ENCODE peak calls at places on chromosomes 3 and 15, in six cellular contexts. One of them, this sample, is unnamed.

GRCh38 chr3:183306798-183307671 is 54.0 kb downstream of the B3GNT5 start:
- DNase-seq in cardiac muscle cell: peak; percentile 70
- DNase-seq in astrocyte: peak; percentile 78
- DNase-seq in endothelial cell of umbilical vein: no peak
- DNase-seq in brain microvascular endothelial cell: peak; percentile 79
- DNase-seq in CD8-positive, alpha-beta T cell: no peak
- DNase-seq in this sample: peak; percentile 77

GRCh38 chr3:50323614-50324199 is 1.2 kb upstream of the HYAL2 start:
- DNase-seq in cardiac muscle cell: no peak
- DNase-seq in astrocyte: no peak
- DNase-seq in endothelial cell of umbilical vein: peak; percentile 95
- DNase-seq in brain microvascular endothelial cell: no peak
- DNase-seq in CD8-positive, alpha-beta T cell: no peak
- DNase-seq in this sample: no peak

GRCh38 chr3:51968175-51968681 is 974 bp upstream of the PCBP4 start:
- DNase-seq in cardiac muscle cell: peak; percentile 57
- DNase-seq in astrocyte: no peak
- DNase-seq in endothelial cell of umbilical vein: no peak
- DNase-seq in brain microvascular endothelial cell: no peak
- DNase-seq in CD8-positive, alpha-beta T cell: no peak
- DNase-seq in this sample: no peak

GRCh38 chr15:61558172-61559146 is 329.4 kb upstream of the RORA start:
- DNase-seq in cardiac muscle cell: no peak
- DNase-seq in astrocyte: no peak
- DNase-seq in endothelial cell of umbilical vein: no peak
- DNase-seq in brain microvascular endothelial cell: no peak
- DNase-seq in CD8-positive, alpha-beta T cell: no peak
- DNase-seq in this sample: no peak

GRCh38 chr3:138686771-138687221 is 78.2 kb downstream of the FAIM start:
- DNase-seq in cardiac muscle cell: peak; percentile 91
- DNase-seq in astrocyte: peak; percentile 94
- DNase-seq in endothelial cell of umbilical vein: peak; percentile 47
- DNase-seq in brain microvascular endothelial cell: peak; percentile 80
- DNase-seq in CD8-positive, alpha-beta T cell: no peak
- DNase-seq in this sample: peak; percentile 67

GRCh38 chr3:127848131-127849129 is 26.1 kb upstream of the MGLL start:
- DNase-seq in cardiac muscle cell: peak; percentile 24
- DNase-seq in astrocyte: no peak
- DNase-seq in endothelial cell of umbilical vein: no peak
- DNase-seq in brain microvascular endothelial cell: peak; percentile 35
- DNase-seq in CD8-positive, alpha-beta T cell: no peak
- DNase-seq in this sample: no peak

GRCh38 chr15:39622660-39623549 is 42.0 kb downstream of the THBS1 start:
- DNase-seq in cardiac muscle cell: no peak
- DNase-seq in astrocyte: no peak
- DNase-seq in endothelial cell of umbilical vein: no peak
- DNase-seq in brain microvascular endothelial cell: no peak
- DNase-seq in CD8-positive, alpha-beta T cell: no peak
- DNase-seq in this sample: no peak

GRCh38 chr15:64825081-64825430 is 391 bp downstream of the PIF1 start:
- DNase-seq in cardiac muscle cell: no peak
- DNase-seq in astrocyte: peak; percentile 10
- DNase-seq in endothelial cell of umbilical vein: no peak
- DNase-seq in brain microvascular endothelial cell: no peak
- DNase-seq in CD8-positive, alpha-beta T cell: no peak
- DNase-seq in this sample: no peak

GRCh38 chr3:66572938-66573710 is 72.3 kb upstream of the LRIG1 start:
- DNase-seq in cardiac muscle cell: no peak
- DNase-seq in astrocyte: no peak
- DNase-seq in endothelial cell of umbilical vein: no peak
- DNase-seq in brain microvascular endothelial cell: no peak
- DNase-seq in CD8-positive, alpha-beta T cell: no peak
- DNase-seq in this sample: no peak

GRCh38 chr15:43287254-43287653 is 20.5 kb upstream of the TGM5 start:
- DNase-seq in cardiac muscle cell: no peak
- DNase-seq in astrocyte: no peak
- DNase-seq in endothelial cell of umbilical vein: no peak
- DNase-seq in brain microvascular endothelial cell: no peak
- DNase-seq in CD8-positive, alpha-beta T cell: no peak
- DNase-seq in this sample: no peak

GRCh38 chr15:69787791-69788190 is 309.9 kb downstream of the TLE3 start:
- DNase-seq in cardiac muscle cell: no peak
- DNase-seq in astrocyte: no peak
- DNase-seq in endothelial cell of umbilical vein: no peak
- DNase-seq in brain microvascular endothelial cell: no peak
- DNase-seq in CD8-positive, alpha-beta T cell: no peak
- DNase-seq in this sample: no peak

GRCh38 chr15:25239471-25240345 is 199.1 kb downstream of the UBE3A start:
- DNase-seq in cardiac muscle cell: no peak
- DNase-seq in astrocyte: no peak
- DNase-seq in endothelial cell of umbilical vein: no peak
- DNase-seq in brain microvascular endothelial cell: no peak
- DNase-seq in CD8-positive, alpha-beta T cell: no peak
- DNase-seq in this sample: no peak

GRCh38 chr3:61908344-61908743 is 347.0 kb downstream of the PTPRG start:
- DNase-seq in cardiac muscle cell: peak; percentile 51
- DNase-seq in astrocyte: peak; percentile 29
- DNase-seq in endothelial cell of umbilical vein: no peak
- DNase-seq in brain microvascular endothelial cell: no peak
- DNase-seq in CD8-positive, alpha-beta T cell: no peak
- DNase-seq in this sample: no peak

GRCh38 chr15:94445529-94446160 is 214.3 kb downstream of the MCTP2 start:
- DNase-seq in cardiac muscle cell: no peak
- DNase-seq in astrocyte: no peak
- DNase-seq in endothelial cell of umbilical vein: no peak
- DNase-seq in brain microvascular endothelial cell: no peak
- DNase-seq in CD8-positive, alpha-beta T cell: no peak
- DNase-seq in this sample: no peak

GRCh38 chr15:40275491-40275890 is 7.4 kb downstream of the ANKRD63 start:
- DNase-seq in cardiac muscle cell: no peak
- DNase-seq in astrocyte: no peak
- DNase-seq in endothelial cell of umbilical vein: no peak
- DNase-seq in brain microvascular endothelial cell: no peak
- DNase-seq in CD8-positive, alpha-beta T cell: no peak
- DNase-seq in this sample: no peak

GRCh38 chr3:187314176-187314575 is 22.6 kb upstream of the MASP1 start:
- DNase-seq in cardiac muscle cell: no peak
- DNase-seq in astrocyte: no peak
- DNase-seq in endothelial cell of umbilical vein: no peak
- DNase-seq in brain microvascular endothelial cell: no peak
- DNase-seq in CD8-positive, alpha-beta T cell: no peak
- DNase-seq in this sample: no peak

GRCh38 chr15:36024066-36024465 is 478.1 kb upstream of the DPH6 start:
- DNase-seq in cardiac muscle cell: peak; percentile 62
- DNase-seq in astrocyte: no peak
- DNase-seq in endothelial cell of umbilical vein: no peak
- DNase-seq in brain microvascular endothelial cell: no peak
- DNase-seq in CD8-positive, alpha-beta T cell: no peak
- DNase-seq in this sample: no peak

GRCh38 chr3:158727499-158728377 is 4.5 kb downstream of the RARRES1 start:
- DNase-seq in cardiac muscle cell: peak; percentile 91
- DNase-seq in astrocyte: peak; percentile 60
- DNase-seq in endothelial cell of umbilical vein: peak; percentile 80
- DNase-seq in brain microvascular endothelial cell: peak; percentile 81
- DNase-seq in CD8-positive, alpha-beta T cell: peak; percentile 15
- DNase-seq in this sample: no peak

GRCh38 chr3:107413264-107413663 is 36.0 kb downstream of the CCDC54 start:
- DNase-seq in cardiac muscle cell: no peak
- DNase-seq in astrocyte: no peak
- DNase-seq in endothelial cell of umbilical vein: no peak
- DNase-seq in brain microvascular endothelial cell: no peak
- DNase-seq in CD8-positive, alpha-beta T cell: no peak
- DNase-seq in this sample: no peak
- TF ChIP-seq CTCF in cardiac muscle cell: no peak
- TF ChIP-seq CTCF in astrocyte: no peak
- TF ChIP-seq CTCF in endothelial cell of umbilical vein: no peak
- TF ChIP-seq CTCF in brain microvascular endothelial cell: no peak
- TF ChIP-seq CTCF in CD8-positive, alpha-beta T cell: no peak
- TF ChIP-seq CTCF in this sample: no peak

GRCh38 chr3:136916200-136916599 is 41.6 kb upstream of the IL20RB start:
- DNase-seq in cardiac muscle cell: no peak
- DNase-seq in astrocyte: no peak
- DNase-seq in endothelial cell of umbilical vein: no peak
- DNase-seq in brain microvascular endothelial cell: no peak
- DNase-seq in CD8-positive, alpha-beta T cell: no peak
- DNase-seq in this sample: no peak
- H3K36me3 ChIP-seq in cardiac muscle cell: no peaks in the 10 kb centered on the region
- H3K36me3 ChIP-seq in astrocyte: no peaks in the 10 kb centered on the region
- H3K36me3 ChIP-seq in endothelial cell of umbilical vein: no peaks in the 10 kb centered on the region
- H3K36me3 ChIP-seq in brain microvascular endothelial cell: no peaks in the 10 kb centered on the region
- H3K36me3 ChIP-seq in CD8-positive, alpha-beta T cell: no peaks in the 10 kb centered on the region
- H3K36me3 ChIP-seq in this sample: no peaks in the 10 kb centered on the region

DNA sequence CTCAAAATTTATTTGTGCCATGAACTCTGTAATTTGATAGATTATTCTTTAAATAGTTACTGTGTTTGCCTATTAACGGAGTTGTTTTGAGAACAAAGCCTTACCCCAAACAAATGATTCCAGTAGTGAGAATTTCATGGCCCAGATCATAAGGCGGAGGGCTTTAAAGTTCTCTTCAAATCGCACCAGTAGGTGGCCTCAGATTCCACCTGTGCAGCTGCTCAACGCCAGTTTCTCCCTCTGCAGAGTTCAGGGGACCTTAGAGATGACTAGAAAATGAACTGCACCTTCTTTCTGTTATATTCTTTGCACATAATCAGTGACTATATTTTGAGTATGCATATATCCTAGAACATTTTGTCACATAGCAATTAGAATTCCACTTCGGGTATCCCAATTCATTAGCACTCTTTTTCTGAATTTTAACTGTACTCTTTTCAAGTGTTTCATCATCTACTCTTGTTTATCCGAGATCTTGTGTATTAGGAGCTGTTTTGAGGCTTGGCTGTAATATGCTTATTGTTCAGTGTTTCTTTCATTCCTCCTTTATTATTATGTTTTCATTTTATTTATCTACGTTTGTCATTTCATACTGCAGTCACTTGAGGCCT is 232.6 kb upstream of the CHRM5 start:
- DNase-seq in cardiac muscle cell: peak; percentile 62
- DNase-seq in astrocyte: no peak
- DNase-seq in endothelial cell of umbilical vein: peak; percentile 32
- DNase-seq in brain microvascular endothelial cell: no peak
- DNase-seq in CD8-positive, alpha-beta T cell: no peak
- DNase-seq in this sample: no peak
- TF ChIP-seq CTCF in cardiac muscle cell: peak; percentile 66
- TF ChIP-seq CTCF in astrocyte: peak; percentile 63
- TF ChIP-seq CTCF in endothelial cell of umbilical vein: peak; percentile 48
- TF ChIP-seq CTCF in brain microvascular endothelial cell: peak; percentile 81
- TF ChIP-seq CTCF in CD8-positive, alpha-beta T cell: no peak
- TF ChIP-seq CTCF in this sample: peak; percentile 76

GRCh38 chr3:153073636-153074035 is 88.4 kb upstream of the RAP2B start:
- DNase-seq in cardiac muscle cell: no peak
- DNase-seq in astrocyte: no peak
- DNase-seq in endothelial cell of umbilical vein: no peak
- DNase-seq in brain microvascular endothelial cell: no peak
- DNase-seq in CD8-positive, alpha-beta T cell: no peak
- DNase-seq in this sample: no peak
- H3K36me3 ChIP-seq in cardiac muscle cell: no peaks in the 10 kb centered on the region
- H3K36me3 ChIP-seq in astrocyte: no peaks in the 10 kb centered on the region
- H3K36me3 ChIP-seq in endothelial cell of umbilical vein: no peaks in the 10 kb centered on the region
- H3K36me3 ChIP-seq in brain microvascular endothelial cell: no peaks in the 10 kb centered on the region
- H3K36me3 ChIP-seq in CD8-positive, alpha-beta T cell: no peaks in the 10 kb centered on the region
- H3K36me3 ChIP-seq in this sample: no peaks in the 10 kb centered on the region